ENCODE peak calls at places on chromosomes 5 and 9, in eight cellular contexts. One of them, this sample, is unnamed.

GRCh38 chr9:125634040-125634717 is 72.8 kb downstream of the MAPKAP1 start:
- DNase-seq in Calu3: no peak
- DNase-seq in dorsolateral prefrontal cortex: no peak
- DNase-seq in heart right ventricle: no peak
- DNase-seq in uterus: no peak
- DNase-seq in lower leg skin: no peak
- DNase-seq in fibroblast of lung: no peak
- DNase-seq in sigmoid colon: no peak
- DNase-seq in this sample: no peak

GRCh38 chr5:6556089-6556801 is 76.6 kb downstream of the NSUN2 start:
- DNase-seq in lower leg skin: no peak
- DNase-seq in Calu3: no peak
- DNase-seq in sigmoid colon: no peak
- DNase-seq in uterus: no peak
- DNase-seq in heart right ventricle: no peak
- DNase-seq in dorsolateral prefrontal cortex: no peak
- DNase-seq in fibroblast of lung: no peak
- DNase-seq in this sample: no peak

GRCh38 chr9:116933251-116933650 is 246.1 kb downstream of the TRIM32 start:
- DNase-seq in dorsolateral prefrontal cortex: no peak
- DNase-seq in lower leg skin: no peak
- DNase-seq in sigmoid colon: no peak
- DNase-seq in fibroblast of lung: no peak
- DNase-seq in uterus: no peak
- DNase-seq in Calu3: no peak
- DNase-seq in heart right ventricle: no peak
- DNase-seq in this sample: no peak

GRCh38 chr5:158861366-158861765 is 238.3 kb downstream of the EBF1 start:
- DNase-seq in fibroblast of lung: no peak
- DNase-seq in heart right ventricle: no peak
- DNase-seq in sigmoid colon: no peak
- DNase-seq in Calu3: no peak
- DNase-seq in lower leg skin: no peak
- DNase-seq in dorsolateral prefrontal cortex: no peak
- DNase-seq in uterus: no peak
- DNase-seq in this sample: no peak

GRCh38 chr5:120586646-120587045 is 122.5 kb downstream of the PRR16 start:
- DNase-seq in heart right ventricle: no peak
- DNase-seq in sigmoid colon: no peak
- DNase-seq in fibroblast of lung: no peak
- DNase-seq in lower leg skin: no peak
- DNase-seq in dorsolateral prefrontal cortex: no peak
- DNase-seq in uterus: no peak
- DNase-seq in Calu3: no peak
- DNase-seq in this sample: no peak

GRCh38 chr5:78768781-78769380 is 120.3 kb upstream of the LHFPL2 start:
- DNase-seq in fibroblast of lung: no peak
- DNase-seq in Calu3: no peak
- DNase-seq in sigmoid colon: no peak
- DNase-seq in heart right ventricle: no peak
- DNase-seq in lower leg skin: no peak
- DNase-seq in dorsolateral prefrontal cortex: no peak
- DNase-seq in uterus: no peak
- DNase-seq in this sample: no peak

GRCh38 chr9:135098400-135099105 is 11.1 kb downstream of the OLFM1 start:
- DNase-seq in heart right ventricle: no peak
- DNase-seq in Calu3: no peak
- DNase-seq in uterus: no peak
- DNase-seq in dorsolateral prefrontal cortex: no peak
- DNase-seq in sigmoid colon: no peak
- DNase-seq in fibroblast of lung: no peak
- DNase-seq in lower leg skin: no peak
- DNase-seq in this sample: no peak

GRCh38 chr9:37706290-37706689 is 47.3 kb upstream of the TRMT10B start:
- DNase-seq in dorsolateral prefrontal cortex: no peak
- DNase-seq in lower leg skin: no peak
- DNase-seq in Calu3: no peak
- DNase-seq in heart right ventricle: no peak
- DNase-seq in uterus: no peak
- DNase-seq in fibroblast of lung: peak; percentile 2
- DNase-seq in sigmoid colon: no peak
- DNase-seq in this sample: no peak

GRCh38 chr9:109138421-109138820 is 18.7 kb upstream of the TMEM245 start:
- DNase-seq in lower leg skin: no peak
- DNase-seq in fibroblast of lung: no peak
- DNase-seq in Calu3: no peak
- DNase-seq in sigmoid colon: no peak
- DNase-seq in heart right ventricle: no peak
- DNase-seq in uterus: no peak
- DNase-seq in dorsolateral prefrontal cortex: no peak
- DNase-seq in this sample: no peak

GRCh38 chr9:109145062-109145461 is 22.0 kb downstream of the FRRS1L start:
- DNase-seq in sigmoid colon: no peak
- DNase-seq in dorsolateral prefrontal cortex: no peak
- DNase-seq in lower leg skin: no peak
- DNase-seq in uterus: no peak
- DNase-seq in heart right ventricle: no peak
- DNase-seq in Calu3: no peak
- DNase-seq in fibroblast of lung: no peak
- DNase-seq in this sample: no peak

GRCh38 chr9:109141375-109141774 is 21.6 kb upstream of the TMEM245 start:
- DNase-seq in fibroblast of lung: no peak
- DNase-seq in lower leg skin: no peak
- DNase-seq in dorsolateral prefrontal cortex: no peak
- DNase-seq in Calu3: no peak
- DNase-seq in uterus: no peak
- DNase-seq in heart right ventricle: no peak
- DNase-seq in sigmoid colon: no peak
- DNase-seq in this sample: no peak

GRCh38 chr9:109139851-109140250 is 20.1 kb upstream of the TMEM245 start:
- DNase-seq in fibroblast of lung: no peak
- DNase-seq in dorsolateral prefrontal cortex: no peak
- DNase-seq in Calu3: no peak
- DNase-seq in heart right ventricle: no peak
- DNase-seq in lower leg skin: no peak
- DNase-seq in uterus: no peak
- DNase-seq in sigmoid colon: no peak
- DNase-seq in this sample: no peak

DNA sequence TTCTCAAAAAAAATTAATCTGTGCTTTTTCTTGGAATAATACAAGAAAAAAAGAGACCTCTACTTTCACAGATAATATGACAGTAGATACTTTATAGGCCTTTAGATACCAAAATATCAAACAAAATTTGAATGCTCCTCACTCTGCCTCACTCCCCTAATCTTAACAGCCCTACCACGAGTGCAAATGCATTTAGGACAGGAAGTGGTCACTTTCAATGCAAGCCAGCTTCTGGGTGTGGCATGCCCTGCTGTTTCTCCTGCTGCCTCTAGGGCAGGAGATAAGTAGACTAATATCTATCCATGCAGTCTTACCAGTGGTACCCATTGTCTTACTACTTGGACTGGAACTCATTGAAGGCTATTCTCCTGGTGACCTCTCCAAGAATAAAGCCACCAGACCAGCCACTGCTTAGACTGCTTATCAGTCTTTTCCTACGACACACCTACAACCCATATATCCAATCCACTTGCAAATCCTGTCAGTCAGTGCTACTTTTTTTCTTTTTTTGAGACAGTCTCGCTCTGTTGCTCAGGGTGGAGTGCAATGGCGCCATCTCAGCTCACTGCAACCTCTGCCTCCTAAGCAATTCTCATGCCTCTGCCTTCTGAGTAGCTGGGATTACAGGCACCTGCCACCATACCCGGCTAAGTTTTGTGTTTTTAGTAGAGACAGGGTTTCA is 23.0 kb downstream of the FRRS1L start:
- DNase-seq in lower leg skin: no peak
- DNase-seq in fibroblast of lung: peak; percentile 24
- DNase-seq in sigmoid colon: no peak
- DNase-seq in Calu3: peak; percentile 25
- DNase-seq in heart right ventricle: no peak
- DNase-seq in dorsolateral prefrontal cortex: no peak
- DNase-seq in uterus: no peak
- DNase-seq in this sample: no peak
- TF ChIP-seq CTCF in lower leg skin: no peak
- TF ChIP-seq CTCF in fibroblast of lung: peak; percentile 44
- TF ChIP-seq CTCF in sigmoid colon: no peak
- TF ChIP-seq CTCF in Calu3: peak; percentile 22
- TF ChIP-seq CTCF in heart right ventricle: no peak
- TF ChIP-seq CTCF in dorsolateral prefrontal cortex: no peak
- TF ChIP-seq CTCF in uterus: no peak
- TF ChIP-seq CTCF in this sample: no peak

GRCh38 chr5:180860273-180860886 is 696 bp downstream of the ZFP62 start:
- DNase-seq in dorsolateral prefrontal cortex: no peak
- DNase-seq in lower leg skin: peak; percentile 25
- DNase-seq in heart right ventricle: peak; percentile 25
- DNase-seq in Calu3: peak; percentile 36
- DNase-seq in sigmoid colon: no peak
- DNase-seq in fibroblast of lung: peak; percentile 27
- DNase-seq in uterus: no peak
- DNase-seq in this sample: peak; percentile 32

GRCh38 chr5:180860887-180861822 is at the start of gene ZFP62:
- DNase-seq in fibroblast of lung: peak; percentile 90
- DNase-seq in dorsolateral prefrontal cortex: peak; percentile 87
- DNase-seq in Calu3: peak; percentile 95
- DNase-seq in heart right ventricle: peak; percentile 93
- DNase-seq in lower leg skin: peak; percentile 78
- DNase-seq in sigmoid colon: peak; percentile 94
- DNase-seq in uterus: peak; percentile 82
- DNase-seq in this sample: peak; percentile 71

GRCh38 chr5:180866296-180866695 is 5.2 kb upstream of the ZFP62 start:
- DNase-seq in fibroblast of lung: no peak
- DNase-seq in uterus: no peak
- DNase-seq in heart right ventricle: no peak
- DNase-seq in Calu3: no peak
- DNase-seq in dorsolateral prefrontal cortex: no peak
- DNase-seq in sigmoid colon: no peak
- DNase-seq in lower leg skin: no peak
- DNase-seq in this sample: no peak

GRCh38 chr5:180866985-180867384 is 5.9 kb upstream of the ZFP62 start:
- DNase-seq in sigmoid colon: no peak
- DNase-seq in heart right ventricle: no peak
- DNase-seq in Calu3: no peak
- DNase-seq in uterus: no peak
- DNase-seq in dorsolateral prefrontal cortex: no peak
- DNase-seq in fibroblast of lung: no peak
- DNase-seq in lower leg skin: no peak
- DNase-seq in this sample: no peak

GRCh38 chr5:180862645-180863044 is 1.6 kb upstream of the ZFP62 start:
- DNase-seq in dorsolateral prefrontal cortex: no peak
- DNase-seq in sigmoid colon: no peak
- DNase-seq in Calu3: no peak
- DNase-seq in uterus: no peak
- DNase-seq in heart right ventricle: no peak
- DNase-seq in lower leg skin: no peak
- DNase-seq in fibroblast of lung: no peak
- DNase-seq in this sample: no peak
- TF ChIP-seq CTCF in dorsolateral prefrontal cortex: no peak
- TF ChIP-seq CTCF in sigmoid colon: no peak
- TF ChIP-seq CTCF in Calu3: no peak
- TF ChIP-seq CTCF in uterus: no peak
- TF ChIP-seq CTCF in heart right ventricle: no peak
- TF ChIP-seq CTCF in lower leg skin: no peak
- TF ChIP-seq CTCF in fibroblast of lung: no peak
- TF ChIP-seq CTCF in this sample: no peak

DNA sequence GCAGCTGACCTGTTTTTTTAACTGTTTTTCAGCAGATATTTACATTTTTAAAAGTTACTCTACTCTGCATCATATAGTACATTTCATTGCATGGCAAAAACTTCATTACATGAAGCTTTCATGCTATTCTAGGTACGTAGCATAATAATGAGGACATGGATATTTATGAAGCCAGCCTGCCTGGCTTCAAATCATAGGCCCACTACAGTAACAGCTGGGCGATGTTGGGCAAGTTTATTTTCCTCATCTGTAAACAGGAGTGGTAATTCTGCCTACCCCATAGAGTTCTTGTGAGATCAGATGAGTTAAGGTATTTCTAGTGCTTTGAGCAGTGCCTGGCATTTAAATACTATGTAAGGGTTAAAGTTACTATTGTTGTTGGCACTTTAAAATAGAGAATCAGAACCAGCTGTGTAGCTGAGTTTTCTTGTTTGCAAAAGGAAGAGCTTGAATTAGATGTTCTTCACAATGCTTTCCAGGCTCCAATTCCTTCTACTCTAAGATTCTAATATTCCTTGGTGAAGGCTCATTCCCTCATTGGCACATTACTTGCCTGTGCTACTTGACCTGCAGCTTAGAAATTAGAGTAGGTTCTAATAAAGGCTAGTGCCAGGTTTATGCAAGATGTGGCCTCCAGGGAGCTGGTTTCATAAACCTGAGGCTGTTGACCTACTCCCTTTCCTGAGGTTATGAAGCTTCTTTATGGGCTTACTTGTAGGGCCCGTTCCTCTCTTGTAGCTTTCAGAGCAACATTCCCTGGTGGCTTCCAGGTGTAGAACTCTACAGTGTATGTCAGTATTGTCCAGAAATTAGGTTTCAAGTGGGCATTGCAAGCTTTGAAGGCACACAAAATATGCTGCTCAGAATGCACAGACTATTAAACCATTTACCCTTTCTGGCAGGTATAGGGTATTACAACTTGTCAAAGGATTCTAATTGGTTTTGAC is 14.5 kb downstream of the ANP32B start:
- DNase-seq in Calu3: no peak
- DNase-seq in sigmoid colon: no peak
- DNase-seq in heart right ventricle: no peak
- DNase-seq in uterus: no peak
- DNase-seq in dorsolateral prefrontal cortex: no peak
- DNase-seq in lower leg skin: no peak
- DNase-seq in fibroblast of lung: no peak
- DNase-seq in this sample: no peak
- TF ChIP-seq CTCF in Calu3: no peak
- TF ChIP-seq CTCF in sigmoid colon: no peak
- TF ChIP-seq CTCF in heart right ventricle: no peak
- TF ChIP-seq CTCF in uterus: no peak
- TF ChIP-seq CTCF in dorsolateral prefrontal cortex: no peak
- TF ChIP-seq CTCF in lower leg skin: no peak
- TF ChIP-seq CTCF in fibroblast of lung: no peak
- TF ChIP-seq CTCF in this sample: no peak

DNA sequence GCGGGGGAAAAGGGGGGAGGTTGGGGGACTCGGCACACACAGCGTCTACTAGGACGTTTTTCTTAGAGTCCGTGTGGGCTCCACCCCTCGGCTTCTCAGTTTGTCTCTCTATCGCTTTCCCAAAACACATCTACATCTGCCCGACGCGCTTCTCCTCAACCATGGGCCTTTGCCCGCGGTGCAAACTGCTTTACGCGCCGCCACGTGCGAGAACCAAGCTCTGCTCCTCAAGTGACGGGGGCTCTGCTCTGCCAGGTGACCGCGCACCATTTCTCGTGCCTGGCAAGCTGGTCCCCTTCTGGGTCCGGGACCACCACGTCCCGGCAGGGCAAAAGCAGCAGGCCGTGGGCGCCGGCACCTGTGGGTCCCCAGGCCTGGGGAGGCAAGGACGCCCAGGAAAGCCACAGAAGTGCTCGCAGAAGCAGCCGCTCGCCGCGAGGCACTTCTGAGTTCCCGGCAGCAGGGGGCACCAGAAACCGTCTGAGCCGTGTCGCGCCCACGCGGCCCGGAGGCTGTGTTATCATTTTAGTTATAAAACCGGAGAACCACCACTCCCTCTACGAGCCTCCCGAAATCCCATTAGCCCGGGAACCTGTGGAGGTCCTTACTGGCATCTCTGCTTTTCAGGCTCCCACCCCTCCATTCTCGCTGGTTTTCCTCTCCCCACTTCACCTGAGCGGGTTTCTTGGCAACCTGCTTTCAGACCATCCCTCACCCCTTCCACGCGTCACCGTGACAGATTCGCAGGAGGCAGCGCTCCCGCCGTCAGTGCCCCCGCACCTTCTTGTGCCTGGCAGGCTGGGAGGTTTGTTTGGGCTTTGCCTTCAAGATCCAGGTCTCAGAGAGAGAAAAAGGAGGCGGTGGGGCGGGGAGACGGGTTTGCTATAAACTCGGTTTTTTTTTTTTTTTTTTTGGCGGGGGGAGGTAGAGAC is 2.5 kb downstream of the GDNF start:
- DNase-seq in fibroblast of lung: peak; percentile 71
- DNase-seq in uterus: peak; percentile 52
- DNase-seq in Calu3: peak; percentile 60
- DNase-seq in sigmoid colon: peak; percentile 91
- DNase-seq in dorsolateral prefrontal cortex: peak; percentile 62
- DNase-seq in heart right ventricle: peak; percentile 79
- DNase-seq in lower leg skin: peak; percentile 55
- DNase-seq in this sample: peak; percentile 76
- TF ChIP-seq CTCF in fibroblast of lung: peak; percentile 62
- TF ChIP-seq CTCF in uterus: peak; percentile 80
- TF ChIP-seq CTCF in Calu3: peak; percentile 30
- TF ChIP-seq CTCF in sigmoid colon: peak; percentile 85
- TF ChIP-seq CTCF in dorsolateral prefrontal cortex: peak; percentile 75
- TF ChIP-seq CTCF in heart right ventricle: peak; percentile 60
- TF ChIP-seq CTCF in lower leg skin: peak; percentile 28
- TF ChIP-seq CTCF in this sample: peak; percentile 80